ENCODE peak calls at places on chromosomes 4 and X, in ten cellular contexts. Y is esophagus squamous epithelium, Z is prostate gland, Q is PC-3, D is endodermal cell, X is tibial nerve, J is tibial artery, O is colonic mucosa, M is upper lobe of right lung, P is transverse colon. H is an unnamed sample. For H3K4me1, the result is how much of the 10 kb centered on the place peaks cover.

GRCh38 chr4:114209589-114209988 is 230.1 kb upstream of the ARSJ start:
- DNase-seq in Q (no peak), Z (no peak), J (no peak), Y (no peak), P (no peak), O (no peak), M (no peak), X (no peak), D (no peak), H (no peak)

GRCh38 chr4:105990933-105991332 is 95.7 kb downstream of the NPNT start:
- DNase-seq in J (peak), M (peak), Q (peak), Y (no peak), P (peak), D (no peak), O (peak), X (no peak), Z (peak), H (peak)

GRCh38 chr4:910366-911091 is 21.6 kb downstream of the GAK start:
- DNase-seq in Z (no peak), Q (no peak), X (no peak), J (no peak), D (no peak), P (no peak), M (peak), O (no peak), Y (no peak), H (no peak)

GRCh38 chrX:118685393-118685792 is 42.0 kb upstream of the IL13RA1 start:
- DNase-seq in P (no peak), X (no peak), D (no peak), Z (no peak), O (no peak), M (no peak), Y (no peak), J (no peak), Q (no peak), H (no peak)

GRCh38 chr4:13892739-13893105 is 265.2 kb upstream of the BOD1L1 start:
- DNase-seq in Z (no peak), O (no peak), Y (no peak), D (no peak), Q (peak), X (no peak), J (no peak), M (no peak), P (no peak), H (no peak)

GRCh38 chrX:39677585-39677984 is 420.2 kb downstream of the BCOR start:
- DNase-seq in Z (no peak), P (no peak), Q (no peak), O (no peak), X (no peak), D (no peak), J (no peak), Y (no peak), M (no peak), H (no peak)

GRCh38 chr4:137266511-137266910 is 265.8 kb downstream of the PCDH18 start:
- DNase-seq in M (no peak), Q (peak), X (no peak), Y (no peak), Z (no peak), J (no peak), D (no peak), P (no peak), O (no peak), H (no peak)

GRCh38 chr4:156705291-156705690 is 266.3 kb downstream of the PDGFC start:
- DNase-seq in M (no peak), Q (peak), P (no peak), Z (no peak), X (no peak), D (no peak), J (no peak), O (no peak), Y (no peak), H (no peak)

GRCh38 chrX:38717871-38718270 is 83.4 kb upstream of the MID1IP1 start:
- DNase-seq in X (no peak), Q (peak), Y (no peak), D (peak), Z (no peak), P (no peak), O (no peak), J (no peak), M (no peak), H (no peak)

GRCh38 chr4:14650127-14650526 is 352.2 kb upstream of the CPEB2 start:
- DNase-seq in Q (peak), Z (no peak), D (no peak), M (no peak), J (no peak), X (no peak), P (no peak), O (no peak), Y (no peak), H (no peak)

GRCh38 chr4:134777626-134778025 is 576.0 kb upstream of the PABPC4L start:
- DNase-seq in P (no peak), Z (no peak), O (no peak), D (no peak), X (no peak), Y (no peak), Q (peak), J (no peak), M (no peak), H (no peak)

GRCh38 chr4:184598753-184599491 is 50.3 kb downstream of the CASP3 start:
- DNase-seq in J (no peak), O (no peak), Z (no peak), Y (no peak), Q (no peak), M (no peak), D (no peak), X (no peak), P (no peak), H (no peak)

GRCh38 chrX:108439434-108439883 is at the start of gene COL4A5:
- DNase-seq in Q (peak), X (no peak), P (peak), J (peak), M (peak), O (no peak), Z (peak), D (peak), Y (no peak), H (peak)

GRCh38 chr4:110970642-110971041 is 347.8 kb upstream of the PITX2 start:
- DNase-seq in D (peak), X (no peak), J (no peak), Y (no peak), M (no peak), O (peak), Z (no peak), P (peak), Q (peak), H (no peak)

GRCh38 chr4:636628-636950 is 11.2 kb downstream of the PDE6B start:
- DNase-seq in P (no peak), X (no peak), Z (no peak), M (no peak), O (no peak), D (peak), Y (no peak), J (peak), Q (no peak), H (no peak)

GRCh38 chrX:109681475-109682081 is 51.5 kb downstream of the ACSL4 start:
- DNase-seq in Y (no peak), P (no peak), J (no peak), Q (no peak), X (no peak), Z (no peak), D (no peak), M (no peak), O (no peak), H (no peak)

GRCh38 chr4:86614896-86615295 is 20.8 kb downstream of the PTPN13 start:
- DNase-seq in M (no peak), O (no peak), Q (no peak), Z (no peak), Y (no peak), J (no peak), P (no peak), X (no peak), D (no peak), H (no peak)

GRCh38 chrX:56764153-56764974 is 35.3 kb downstream of the NBDY start:
- DNase-seq in M (no peak), J (no peak), D (peak), X (no peak), Z (peak), P (peak), Q (peak), Y (no peak), O (peak), H (no peak)

GRCh38 chr4:89838005-89838404 is 1.0 kb upstream of the SNCA start:
- DNase-seq in Z (no peak), M (no peak), Q (no peak), O (no peak), J (no peak), X (no peak), D (peak), P (no peak), Y (no peak), H (no peak)

GRCh38 chr4:108107729-108108382 is 60.9 kb downstream of the LEF1 start:
- DNase-seq in Z (no peak), D (no peak), Y (no peak), Q (no peak), M (no peak), X (no peak), J (no peak), O (no peak), P (no peak), H (no peak)

GRCh38 chr4:168765726-168766125 is 244.3 kb downstream of the CBR4 start:
- DNase-seq in O (peak), Q (peak), J (peak), Z (peak), P (peak), D (no peak), X (no peak), M (no peak), Y (no peak), H (no peak)

GRCh38 chrX:43882294-43882681 is at the start of gene MAOB:
- DNase-seq in D (peak), P (peak), Y (no peak), J (peak), Q (no peak), M (peak), O (peak), Z (no peak), X (no peak), H (no peak)

GRCh38 chr4:122104184-122104583 is 47.9 kb upstream of the BLTP1 start:
- DNase-seq in X (no peak), Z (no peak), D (no peak), O (no peak), M (no peak), Y (no peak), Q (no peak), J (no peak), P (no peak), H (no peak)

GRCh38 chr4:15779789-15780188 is 1.7 kb downstream of the CD38 start:
- DNase-seq in J (no peak), Z (no peak), Y (no peak), Q (no peak), P (no peak), D (no peak), O (no peak), X (no peak), M (no peak), H (no peak)
- H3K4me1 ChIP-seq in J (under half), Z (under half), Y (under half), Q (under half), P (under half), D (under half), O (under half), X (under half), M (under half), H (under half)

GRCh38 chr4:6953751-6954380 is 44.2 kb downstream of the TBC1D14 start:
- DNase-seq in D (peak), Q (no peak), P (peak), Y (no peak), M (peak), O (peak), Z (peak), X (peak), J (peak), H (peak)
- TF ChIP-seq CTCF in D (no peak), Q (no peak), P (no peak), Y (no peak), M (no peak), O (no peak), Z (no peak), X (no peak), J (no peak), H (no peak)

GRCh38 chr4:5711479-5712184 is 631 bp downstream of the EVC start:
- DNase-seq in M (peak), P (no peak), X (no peak), Y (no peak), D (peak), Z (no peak), O (no peak), J (no peak), Q (peak), H (no peak)

GRCh38 chr4:5710065-5710961 is 688 bp upstream of the EVC start:
- DNase-seq in D (no peak), X (no peak), J (no peak), M (no peak), Q (peak), Z (peak), P (no peak), Y (no peak), O (no peak), H (no peak)

GRCh38 chr4:5712931-5713330 is 1.9 kb downstream of the EVC start:
- DNase-seq in P (no peak), Q (no peak), O (no peak), Z (no peak), Y (no peak), X (no peak), J (no peak), M (no peak), D (no peak), H (no peak)

GRCh38 chr4:5712517-5712916 is 1.5 kb downstream of the EVC start:
- DNase-seq in X (no peak), P (no peak), Z (no peak), M (no peak), J (no peak), O (no peak), Q (peak), D (peak), Y (no peak), H (no peak)

DNA sequence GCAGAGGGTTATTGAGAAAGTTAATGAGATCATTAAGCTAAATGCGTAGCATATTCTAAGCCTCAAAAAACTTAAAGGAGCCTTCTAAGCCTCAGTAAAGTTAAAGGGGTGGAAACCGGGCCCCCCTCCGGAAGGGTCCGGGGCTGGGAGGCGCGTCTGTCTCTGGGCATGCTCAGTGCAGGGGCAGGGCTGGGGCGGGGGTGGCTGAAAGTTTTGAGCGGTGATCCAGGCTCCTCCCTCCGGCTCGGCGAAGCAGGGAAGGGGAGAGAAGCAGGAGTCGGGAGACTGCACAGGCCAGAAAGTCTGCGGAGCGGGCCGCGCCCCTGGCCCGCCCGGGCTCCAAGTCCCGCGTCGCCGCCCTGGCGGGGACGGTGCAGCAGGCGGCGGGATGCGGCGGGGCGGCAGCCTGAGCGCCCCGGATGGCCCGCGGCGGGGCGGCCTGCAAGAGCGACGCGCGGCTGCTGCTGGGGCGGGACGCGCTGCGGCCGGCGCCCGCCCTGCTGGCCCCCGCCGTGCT is at the start of gene EVC:
- DNase-seq in P (peak), J (peak), Y (no peak), X (peak), Z (peak), O (peak), M (peak), Q (peak), D (peak), H (peak)
- H3K27ac ChIP-seq in P (peak), J (peak), Y (peak), X (peak), Z (peak), O (no peak), M (peak), Q (peak), D (no peak), H (peak)

DNA sequence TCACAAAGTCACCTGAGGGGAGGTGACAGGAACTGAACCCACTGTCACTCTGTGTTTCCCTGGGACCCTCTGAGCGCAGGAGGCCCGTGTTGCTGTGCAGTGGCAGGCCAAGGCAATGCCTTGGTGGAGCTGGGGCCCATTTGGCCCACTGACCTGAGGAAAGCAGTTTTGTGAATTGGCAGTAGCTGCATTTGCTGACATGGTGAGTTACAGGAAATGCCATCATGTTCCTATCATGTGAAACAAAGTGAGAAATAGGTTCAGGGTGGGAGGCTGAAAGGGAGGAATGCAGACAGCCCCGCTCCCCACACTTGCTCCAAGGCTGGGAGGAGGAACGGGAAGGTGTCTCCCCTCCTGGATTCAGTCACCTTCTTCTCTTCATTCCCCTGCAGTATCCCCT is 146.1 kb downstream of the PTTG2 start:
- DNase-seq in M (no peak), Z (no peak), O (no peak), Y (no peak), X (no peak), D (no peak), J (no peak), P (no peak), Q (no peak), H (no peak)
- H3K4me1 ChIP-seq in M (under half), Z (under half), O (under half), Y (under half), X (under half), D (under half), J (under half), P (under half), Q (under half), H (under half)

DNA sequence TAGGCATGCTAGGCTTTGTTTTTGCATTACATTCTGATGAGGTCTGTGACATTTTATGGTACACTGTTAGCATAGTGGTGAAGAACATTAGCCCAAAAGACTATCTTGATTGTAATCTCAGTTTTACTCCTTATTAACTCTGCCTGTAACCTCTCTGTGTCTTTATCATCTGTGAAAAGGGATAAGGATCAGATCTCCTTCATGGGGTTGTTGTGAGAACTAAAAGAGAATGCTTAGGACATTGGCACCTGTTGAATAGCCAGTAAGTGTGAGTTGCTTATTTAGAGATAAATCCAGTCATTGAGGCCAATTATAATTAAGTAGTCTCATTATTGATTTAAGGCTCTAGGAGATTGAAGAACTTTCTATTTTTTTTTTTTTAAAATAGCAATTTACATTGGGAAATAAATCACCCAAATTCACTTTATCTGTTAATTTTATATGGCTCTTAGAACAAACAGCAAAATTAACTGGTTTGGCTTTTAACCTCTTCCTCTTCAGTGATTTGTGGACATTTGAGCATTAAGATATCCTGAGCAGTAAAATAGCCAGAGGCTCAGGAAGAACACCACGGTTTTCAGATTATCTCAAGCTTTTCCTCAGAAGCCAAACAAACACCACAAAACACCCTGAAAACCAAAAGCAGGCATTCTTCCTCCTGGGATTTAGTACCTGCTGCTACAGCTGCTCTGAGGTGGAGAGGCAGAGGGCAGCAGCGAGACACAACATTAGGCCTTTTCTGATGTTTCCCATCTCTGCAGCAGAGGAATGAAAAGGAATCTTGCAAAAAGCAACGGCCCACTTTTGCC is 192.9 kb downstream of the ARHGAP10 start:
- DNase-seq in P (peak), Z (peak), Y (no peak), M (no peak), J (no peak), Q (peak), O (peak), X (no peak), D (peak), H (no peak)
- TF ChIP-seq CTCF in P (peak), Z (no peak), Y (no peak), M (peak), J (no peak), Q (peak), O (peak), X (peak), D (peak), H (no peak)

DNA sequence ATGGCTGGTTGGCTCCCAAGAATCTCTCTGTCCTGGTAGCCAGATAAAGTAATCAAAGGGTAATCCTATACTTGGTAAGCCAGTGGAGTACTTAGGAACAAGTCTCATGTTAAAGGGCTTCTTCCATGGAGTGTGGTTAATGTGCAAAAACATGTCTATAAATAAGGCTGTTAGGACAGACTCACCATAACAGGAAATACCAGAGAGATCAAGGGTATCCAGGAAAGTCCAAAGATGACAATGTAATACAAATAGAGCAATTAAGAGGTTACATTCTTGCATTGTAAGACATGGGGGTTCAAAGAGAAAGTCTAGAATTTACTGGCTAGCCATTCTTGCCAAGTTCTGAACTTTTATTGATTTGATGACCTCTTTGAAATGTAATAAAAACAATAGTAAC is 61.9 kb upstream of the ZCCHC13 start:
- DNase-seq in D (no peak), M (no peak), Y (no peak), J (no peak), X (no peak), Q (peak), P (no peak), Z (no peak), O (no peak), H (no peak)
- H3K27ac ChIP-seq in D (no peak), M (no peak), Y (no peak), J (no peak), X (peak), Q (no peak), P (peak), Z (no peak), O (peak), H (peak)

DNA sequence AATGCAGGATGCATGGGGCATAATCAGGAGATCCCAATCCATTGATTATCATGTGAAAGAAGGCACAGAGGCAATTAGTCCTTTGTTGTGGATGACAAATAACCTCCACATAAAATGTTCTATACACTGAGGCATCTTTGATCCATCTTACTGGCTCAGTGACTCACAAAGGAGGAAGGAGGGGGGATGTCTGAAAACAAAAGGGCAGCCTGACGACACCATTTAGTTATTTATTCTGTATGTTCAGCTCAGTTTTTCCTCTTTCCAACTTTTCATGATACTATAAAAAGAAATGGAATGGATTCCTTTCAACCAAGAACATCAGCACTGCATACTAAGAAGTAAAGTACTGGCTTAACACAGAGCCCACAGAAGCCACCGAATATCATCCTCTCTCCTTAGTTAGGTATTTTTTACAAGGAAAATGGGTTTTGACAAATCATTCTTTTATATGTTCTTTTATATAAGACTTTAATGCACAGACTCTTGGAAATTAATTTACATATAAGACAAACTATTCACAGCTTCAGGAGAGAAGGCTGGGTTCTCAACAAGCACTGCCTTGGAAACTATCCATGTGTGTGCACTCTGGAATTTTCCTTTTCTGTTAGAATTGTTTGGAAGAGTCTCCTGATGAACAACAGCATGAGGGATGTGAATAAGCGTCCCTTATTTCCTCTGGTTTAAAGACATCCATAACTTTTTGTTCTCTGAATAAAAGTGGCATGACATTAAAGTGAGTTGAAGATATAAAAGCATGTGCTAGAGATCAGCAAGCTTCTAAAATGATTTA is 135.6 kb downstream of the TSPAN5 start:
- DNase-seq in M (no peak), J (no peak), D (no peak), P (no peak), Y (no peak), Z (no peak), X (no peak), O (no peak), Q (peak), H (no peak)
- H3K4me1 ChIP-seq in M (under half), J (under half), D (under half), P (under half), Y (under half), Z (under half), X (under half), O (under half), Q (under half), H (under half)

GRCh38 chr4:88814043-88814617 is 116.5 kb upstream of the NAP1L5 start:
- DNase-seq in J (no peak), O (no peak), D (peak), X (no peak), P (no peak), Z (no peak), Q (no peak), M (no peak), Y (no peak), H (no peak)
- TF ChIP-seq CTCF in J (no peak), O (no peak), D (peak), X (no peak), P (no peak), Z (no peak), Q (no peak), M (no peak), Y (no peak), H (no peak)

GRCh38 chr4:100557306-100557705 is 39.5 kb upstream of the EMCN start:
- DNase-seq in Y (no peak), Q (no peak), D (no peak), O (no peak), M (no peak), J (no peak), P (no peak), Z (no peak), X (no peak), H (no peak)
- H3K27ac ChIP-seq in Y (no peak), Q (no peak), D (no peak), O (no peak), M (no peak), J (no peak), P (no peak), Z (no peak), X (no peak), H (no peak)